ENCODE peak calls at places on chromosomes 6 and 20, in eight cellular contexts. C is tibial nerve; F is neural progenitor cell; O is sigmoid colon; J is upper lobe of left lung; G is CD8-positive, alpha-beta T cell; R is RWPE2; N is uterus. Q is an unnamed sample.

GRCh38 chr20:1737134-1737533 is 79.6 kb upstream of the SIRPG start:
- DNase-seq in O (no peak), J (no peak), C (no peak), G (no peak), R (no peak), N (no peak), F (no peak), Q (no peak)

GRCh38 chr6:81969814-81970213 is 217.3 kb upstream of the TENT5A start:
- DNase-seq in R (no peak), J (no peak), G (no peak), F (peak; percentile 56), N (no peak), C (no peak), O (no peak), Q (no peak)

GRCh38 chr6:84635081-84635745 is 129.2 kb downstream of the TBX18 start:
- DNase-seq in R (no peak), C (no peak), O (no peak), G (no peak), N (no peak), J (no peak), F (no peak), Q (no peak)

GRCh38 chr6:112416885-112417284 is 69.8 kb downstream of the RFPL4B start:
- DNase-seq in F (no peak), C (peak; percentile 64), O (no peak), G (no peak), J (no peak), R (no peak), N (no peak), Q (no peak)

GRCh38 chr6:5308066-5308465 is 46.8 kb downstream of the FARS2 start:
- DNase-seq in G (no peak), R (no peak), N (no peak), C (no peak), O (no peak), J (no peak), F (no peak), Q (peak; percentile 51)

GRCh38 chr6:7050911-7051779 is 56.6 kb upstream of the RREB1 start:
- DNase-seq in F (peak; percentile 71), O (peak; percentile 69), J (peak; percentile 76), N (peak; percentile 21), G (peak; percentile 25), C (peak; percentile 22), R (peak; percentile 74), Q (peak; percentile 97)

GRCh38 chr6:32624565-32624964 is 12.6 kb upstream of the HLA-DQA1 start:
- DNase-seq in O (no peak), G (no peak), F (no peak), J (no peak), N (no peak), R (no peak), C (no peak), Q (no peak)

GRCh38 chr20:49717693-49718092 is 4.0 kb upstream of the B4GALT5 start:
- DNase-seq in F (no peak), N (no peak), G (no peak), J (no peak), R (peak; percentile 17), C (no peak), O (no peak), Q (peak; percentile 56)

GRCh38 chr20:51503376-51503775 is 39.1 kb downstream of the NFATC2 start:
- DNase-seq in G (no peak), R (peak; percentile 66), C (no peak), N (no peak), J (no peak), O (no peak), F (no peak), Q (no peak)

GRCh38 chr6:14283600-14284235 is 166.1 kb downstream of the CD83 start:
- DNase-seq in J (no peak), F (peak; percentile 28), R (no peak), G (no peak), N (no peak), C (no peak), O (no peak), Q (no peak)

GRCh38 chr20:4026093-4026601 is 10.8 kb upstream of the RNF24 start:
- DNase-seq in G (no peak), F (peak; percentile 26), R (no peak), N (peak; percentile 39), O (peak; percentile 73), C (no peak), J (no peak), Q (peak; percentile 91)

GRCh38 chr6:161673026-161673425 is 399.2 kb upstream of the AGPAT4 start:
- DNase-seq in G (no peak), N (no peak), F (no peak), C (no peak), R (no peak), O (no peak), J (no peak), Q (no peak)

GRCh38 chr20:6075428-6076219 is 21.8 kb upstream of the LRRN4 start:
- DNase-seq in N (no peak), G (no peak), R (no peak), F (no peak), J (no peak), O (no peak), C (no peak), Q (no peak)

GRCh38 chr20:33490934-33491656 is 1.2 kb downstream of the CBFA2T2 start:
- DNase-seq in N (no peak), C (no peak), G (no peak), O (no peak), J (no peak), R (no peak), F (no peak), Q (no peak)

GRCh38 chr20:3815703-3816315 is 4.5 kb upstream of the AP5S1 start:
- DNase-seq in O (peak; percentile 50), F (no peak), G (no peak), C (no peak), N (no peak), J (no peak), R (no peak), Q (no peak)

GRCh38 chr6:52697903-52698302 is 27.0 kb downstream of the TMEM14A start:
- DNase-seq in O (no peak), F (no peak), N (no peak), R (no peak), J (no peak), G (no peak), C (no peak), Q (peak; percentile 35)

GRCh38 chr20:54082100-54082499 is 11.7 kb upstream of the BCAS1 start:
- DNase-seq in N (no peak), G (no peak), C (no peak), F (no peak), R (no peak), O (no peak), J (no peak), Q (no peak)

GRCh38 chr20:54078296-54078695 is 7.9 kb upstream of the BCAS1 start:
- DNase-seq in N (no peak), O (no peak), F (no peak), J (no peak), G (peak; percentile 23), C (no peak), R (no peak), Q (no peak)

GRCh38 chr20:54075322-54075721 is 4.9 kb upstream of the BCAS1 start:
- DNase-seq in C (no peak), R (no peak), G (no peak), N (no peak), O (no peak), J (no peak), F (no peak), Q (no peak)

GRCh38 chr20:54073288-54073687 is 2.9 kb upstream of the BCAS1 start:
- DNase-seq in G (no peak), O (no peak), R (no peak), N (no peak), J (no peak), C (no peak), F (no peak), Q (no peak)

GRCh38 chr20:54076259-54076658 is 5.9 kb upstream of the BCAS1 start:
- DNase-seq in N (no peak), G (no peak), C (no peak), O (no peak), J (no peak), F (no peak), R (no peak), Q (no peak)
- H3K4me1 ChIP-seq in N (no peaks in the 10 kb centered on the region), G (peaks cover 26% of the 10 kb centered on the region), C (no peaks in the 10 kb centered on the region), O (no peaks in the 10 kb centered on the region), J (no peaks in the 10 kb centered on the region), F (no peaks in the 10 kb centered on the region), R (no peaks in the 10 kb centered on the region), Q (no peaks in the 10 kb centered on the region)

GRCh38 chr6:165805067-165805525 is 142.1 kb upstream of the PDE10A start:
- DNase-seq in F (peak; percentile 25), J (no peak), C (no peak), G (no peak), O (no peak), N (no peak), R (no peak), Q (no peak)

GRCh38 chr6:165807249-165807951 is 144.4 kb upstream of the PDE10A start:
- DNase-seq in F (no peak), C (peak; percentile 62), J (no peak), O (no peak), G (no peak), R (no peak), N (no peak), Q (no peak)

GRCh38 chr6:165805604-165806003 is 142.6 kb upstream of the PDE10A start:
- DNase-seq in O (no peak), F (no peak), C (no peak), J (no peak), N (no peak), G (no peak), R (no peak), Q (no peak)

GRCh38 chr6:165804331-165805066 is 141.5 kb upstream of the PDE10A start:
- DNase-seq in O (no peak), R (no peak), G (no peak), F (peak; percentile 39), C (no peak), N (no peak), J (no peak), Q (no peak)

GRCh38 chr6:165806126-165806810 is 143.2 kb upstream of the PDE10A start:
- DNase-seq in C (no peak), J (no peak), G (no peak), R (no peak), O (no peak), N (no peak), F (no peak), Q (no peak)
- H3K27me3 ChIP-seq in C (peaks cover 6% of the 10 kb centered on the region), J (no peaks in the 10 kb centered on the region), G (no peaks in the 10 kb centered on the region), R (peaks cover 11% of the 10 kb centered on the region), O (peaks cover 17% of the 10 kb centered on the region), N (no peaks in the 10 kb centered on the region), F (peaks cover 61% of the 10 kb centered on the region), Q (no peaks in the 10 kb centered on the region)

GRCh38 chr6:62775427-62776022 is 435.7 kb upstream of the FKBP1C start:
- DNase-seq in N (no peak), R (no peak), F (peak; percentile 44), J (no peak), C (no peak), G (no peak), O (no peak), Q (no peak)
- TF ChIP-seq CTCF in N (no peak), R (peak; percentile 83), F (peak; percentile 84), J (no peak), C (peak; percentile 8), G (no peak), O (no peak), Q (peak; percentile 47)

DNA sequence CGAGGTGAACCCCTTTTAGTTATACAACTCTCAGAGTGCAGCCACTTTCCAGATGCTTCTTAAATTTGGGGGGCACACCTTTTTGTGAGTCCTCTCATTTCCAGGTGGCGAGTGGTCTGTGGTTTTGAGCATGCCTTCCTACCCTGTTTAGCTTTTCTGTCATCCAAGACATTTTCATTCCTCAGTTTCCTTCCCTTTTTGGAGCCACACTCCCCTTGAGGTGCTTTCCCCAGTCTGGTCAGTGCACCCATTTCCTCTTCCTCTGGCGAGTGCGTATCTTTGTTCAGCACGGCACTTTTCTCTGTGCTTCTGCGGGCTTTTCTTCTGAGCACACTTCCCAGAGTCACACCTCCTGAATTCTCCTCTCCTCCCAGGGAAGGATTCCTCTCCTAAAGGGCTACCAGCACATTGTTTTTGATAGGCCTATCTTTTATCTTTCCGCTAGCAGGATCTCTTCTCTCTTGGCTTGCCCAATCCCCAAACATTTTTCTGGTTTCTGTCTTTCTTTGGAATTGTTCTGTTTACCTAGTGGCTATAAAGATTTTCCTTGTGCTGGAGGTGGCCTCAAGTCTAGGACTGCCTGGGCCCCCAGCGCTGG is 1.4 kb downstream of the PHF20 start:
- DNase-seq in F (peak; percentile 13), O (peak; percentile 66), R (no peak), J (peak; percentile 67), G (peak; percentile 26), C (peak; percentile 34), N (no peak), Q (no peak)
- H3K4me1 ChIP-seq in F (peaks cover 25% of the 10 kb centered on the region), O (peaks cover 37% of the 10 kb centered on the region), R (peaks cover 38% of the 10 kb centered on the region), J (peaks cover 64% of the 10 kb centered on the region), G (peaks cover 84% of the 10 kb centered on the region), C (no peaks in the 10 kb centered on the region), N (peaks cover 9% of the 10 kb centered on the region), Q (peaks cover 9% of the 10 kb centered on the region)